ENCODE peak calls at places on chromosomes 1 and 21, in ten cellular contexts. F, O, W, T, C, E, V, G, R and I are unnamed samples.

GRCh38 chr1:243623831-243624230 is 226.2 kb downstream of the AKT3 start:
- DNase-seq in F (no peak), O (no peak), W (no peak), T (no peak), C (no peak), E (no peak), V (no peak), G (no peak), R (no peak), I (no peak)

GRCh38 chr1:43530483-43531452 is at the start of gene PTPRF:
- DNase-seq in F (no peak), O (no peak), W (no peak), T (no peak), C (no peak), E (peak), V (peak), G (no peak), R (no peak), I (no peak)

GRCh38 chr1:92481598-92482403 is 4.9 kb downstream of the GFI1 start:
- DNase-seq in F (no peak), O (no peak), W (no peak), T (no peak), C (no peak), E (no peak), V (no peak), G (no peak), R (no peak), I (no peak)

GRCh38 chr1:241611063-241611462 is 29.1 kb downstream of the CHML start:
- DNase-seq in F (no peak), O (no peak), W (no peak), T (peak), C (peak), E (peak), V (no peak), G (no peak), R (no peak), I (peak)

GRCh38 chr1:244992833-244993232 is 128.5 kb upstream of the HNRNPU start:
- DNase-seq in F (no peak), O (no peak), W (no peak), T (peak), C (no peak), E (no peak), V (no peak), G (no peak), R (no peak), I (no peak)

GRCh38 chr1:8047112-8047511 is 21.0 kb upstream of the ERRFI1 start:
- DNase-seq in F (no peak), O (no peak), W (no peak), T (no peak), C (no peak), E (no peak), V (no peak), G (no peak), R (no peak), I (no peak)

GRCh38 chr1:222616535-222616934 is 1.4 kb upstream of the MIA3 start:
- DNase-seq in F (no peak), O (no peak), W (no peak), T (peak), C (peak), E (no peak), V (no peak), G (peak), R (no peak), I (no peak)

GRCh38 chr1:197685785-197686184 is 89.5 kb downstream of the DENND1B start:
- DNase-seq in F (no peak), O (no peak), W (no peak), T (peak), C (no peak), E (no peak), V (no peak), G (no peak), R (no peak), I (no peak)

GRCh38 chr1:160130486-160130885 is 14.9 kb downstream of the ATP1A2 start:
- DNase-seq in F (no peak), O (no peak), W (no peak), T (no peak), C (no peak), E (no peak), V (no peak), G (no peak), R (no peak), I (no peak)

DNA sequence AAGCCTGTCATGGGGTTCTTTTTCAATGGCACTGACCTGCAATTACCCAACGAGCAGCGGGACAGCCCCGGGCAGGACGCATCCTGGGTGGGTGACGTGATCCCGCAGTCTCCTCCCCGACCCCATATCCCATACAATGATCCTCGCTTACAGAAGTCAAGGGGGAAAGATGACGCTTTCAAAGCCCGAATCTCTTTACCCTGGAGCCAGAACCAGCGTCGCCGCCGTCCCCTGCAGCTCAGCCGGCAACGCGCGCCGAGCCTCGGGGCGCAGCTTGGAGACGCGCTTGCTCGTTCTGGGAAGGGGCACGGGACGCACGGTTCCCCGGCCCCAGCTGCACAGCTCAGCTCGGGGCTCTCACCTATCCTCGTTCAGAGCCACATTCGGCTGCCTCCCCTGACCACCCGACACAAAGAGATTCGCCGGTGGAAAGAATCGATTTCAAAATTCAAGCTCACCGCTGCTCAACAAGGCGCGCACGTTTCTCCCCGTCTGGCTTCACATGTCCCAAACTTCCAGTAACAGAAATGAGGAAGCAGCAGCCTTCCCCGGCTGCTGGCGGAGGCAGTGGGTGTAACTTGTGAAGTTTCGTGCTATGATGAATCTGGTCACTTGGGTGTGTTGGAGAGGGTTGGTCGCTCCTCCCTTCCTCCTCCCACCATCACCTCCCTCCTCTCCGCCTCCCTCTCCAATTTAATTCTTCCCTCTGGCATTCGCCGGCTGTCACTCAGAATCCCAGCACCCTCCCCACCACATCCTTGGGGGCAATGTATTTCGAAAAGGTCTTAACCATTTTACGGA is at the start of gene TIAM1:
- DNase-seq in F (no peak), O (no peak), W (peak), T (peak), C (no peak), E (no peak), V (peak), G (no peak), R (peak), I (no peak)
- H3K4me3 ChIP-seq in F (peak), O (peak), W (peak), T (peak), C (peak), E (no peak), V (peak), G (peak), R (peak), I (no peak)

GRCh38 chr1:151061012-151061401 is 810 bp downstream of the MLLT11 start:
- DNase-seq in F (no peak), O (no peak), W (no peak), T (no peak), C (no peak), E (no peak), V (no peak), G (no peak), R (no peak), I (no peak)

GRCh38 chr1:151061704-151062103 is 1.5 kb downstream of the MLLT11 start:
- DNase-seq in F (no peak), O (no peak), W (no peak), T (no peak), C (no peak), E (no peak), V (no peak), G (no peak), R (no peak), I (no peak)

GRCh38 chr1:151059342-151060240 is at the start of gene CDC42SE1:
- DNase-seq in F (peak), O (no peak), W (peak), T (no peak), C (peak), E (peak), V (peak), G (no peak), R (peak), I (no peak)

GRCh38 chr1:151058682-151059341 is 610 bp downstream of the CDC42SE1 start:
- DNase-seq in F (no peak), O (no peak), W (no peak), T (no peak), C (no peak), E (no peak), V (peak), G (no peak), R (no peak), I (peak)

DNA sequence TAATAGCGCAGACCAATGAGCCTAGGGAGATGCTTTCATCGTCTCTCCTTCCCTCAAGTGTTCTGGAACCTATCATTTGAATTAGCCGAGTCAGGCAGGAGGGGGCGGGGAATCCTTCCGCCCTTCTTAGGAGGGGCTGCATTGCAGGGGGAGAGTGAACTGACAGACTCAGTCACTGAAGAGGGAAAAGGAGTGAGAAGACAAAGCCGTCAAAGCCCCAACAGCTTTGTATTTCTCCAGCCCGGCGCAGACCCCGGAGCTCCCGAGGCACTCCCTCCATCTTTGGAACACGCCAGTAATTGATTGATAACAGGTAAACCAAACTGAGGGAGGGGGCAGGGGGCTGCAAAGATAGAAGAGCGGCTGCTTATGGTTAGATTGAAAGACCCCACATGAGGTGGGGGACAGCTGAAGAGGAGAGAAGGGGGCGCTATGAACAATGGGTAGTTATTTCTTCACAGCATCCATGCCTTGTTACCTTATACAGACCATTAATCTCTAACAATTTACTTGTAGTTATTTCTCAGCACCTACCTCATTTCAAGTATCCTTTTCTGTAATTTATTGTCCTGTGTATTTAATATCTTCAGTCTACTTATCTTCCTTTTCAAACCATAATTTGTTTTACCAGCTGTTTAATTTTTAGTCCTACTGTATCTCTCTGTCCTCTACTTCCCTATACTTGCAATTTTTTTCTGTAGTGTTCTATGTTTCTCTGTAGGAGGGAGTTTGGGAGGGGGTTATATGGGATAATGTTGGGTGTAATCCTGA is at the start of gene MLLT11:
- DNase-seq in F (no peak), O (no peak), W (no peak), T (no peak), C (no peak), E (no peak), V (peak), G (no peak), R (no peak), I (no peak)
- TF ChIP-seq CTCF in F (no peak), O (no peak), W (no peak), T (no peak), C (no peak), E (no peak), V (no peak), G (no peak), R (no peak), I (no peak)

DNA sequence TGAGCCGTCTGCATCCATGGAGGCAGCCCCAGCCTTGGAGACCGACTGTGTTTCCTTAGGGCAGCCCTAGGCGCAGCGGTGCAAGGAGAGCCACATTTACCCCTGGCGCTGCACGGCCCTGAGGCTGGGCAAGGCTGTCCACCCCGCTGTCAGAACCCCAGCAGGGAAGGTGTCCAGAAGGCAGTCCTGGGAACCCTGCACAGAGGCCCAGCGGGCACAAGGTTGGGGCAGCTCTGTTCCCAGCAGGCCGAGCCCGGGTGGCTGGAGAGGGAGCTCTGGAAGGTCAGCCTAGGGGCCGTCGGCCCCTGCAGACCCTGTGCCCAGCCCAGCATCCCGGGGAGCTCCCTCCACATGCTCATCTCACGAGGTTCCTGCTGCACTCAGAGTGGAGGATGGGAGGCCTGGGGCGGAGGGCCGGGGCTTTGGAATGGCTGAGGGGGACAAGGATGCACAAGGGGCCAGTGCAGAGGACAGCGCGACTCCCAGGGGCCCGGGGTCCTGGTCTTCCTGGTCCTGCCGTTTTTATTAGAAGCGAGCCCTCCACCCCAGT is 19.9 kb upstream of the SAMD11 start:
- DNase-seq in F (no peak), O (no peak), W (no peak), T (no peak), C (no peak), E (peak), V (no peak), G (no peak), R (peak), I (no peak)
- H3K4me3 ChIP-seq in F (no peak), O (no peak), W (peak), T (peak), C (peak), E (no peak), V (peak), G (peak), R (peak), I (peak)

GRCh38 chr1:201376464-201377374 is 761 bp downstream of the TNNT2 start:
- DNase-seq in F (no peak), O (no peak), W (no peak), T (no peak), C (peak), E (peak), V (no peak), G (peak), R (no peak), I (no peak)
- TF ChIP-seq CTCF in F (no peak), O (peak), W (peak), T (peak), C (peak), E (peak), V (peak), G (peak), R (no peak), I (no peak)

DNA sequence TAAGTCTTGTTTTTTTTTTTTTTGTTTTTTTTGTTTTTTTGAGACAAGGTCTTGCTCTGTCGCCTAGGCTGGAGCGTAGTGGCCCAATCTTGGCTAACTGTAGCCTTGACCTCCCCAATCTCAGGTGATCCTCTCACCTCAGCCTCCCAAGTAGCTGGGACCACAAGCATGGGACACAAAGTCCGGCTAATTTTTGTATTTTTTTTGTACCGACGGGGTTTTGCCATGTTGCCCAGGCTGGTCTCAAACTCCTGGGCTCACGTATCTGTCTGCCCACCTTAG is 6.1 kb downstream of the LCK start:
- DNase-seq in F (no peak), O (no peak), W (no peak), T (no peak), C (no peak), E (no peak), V (no peak), G (no peak), R (no peak), I (no peak)
- H3K4me3 ChIP-seq in F (peak), O (no peak), W (no peak), T (no peak), C (no peak), E (peak), V (no peak), G (no peak), R (no peak), I (no peak)

DNA sequence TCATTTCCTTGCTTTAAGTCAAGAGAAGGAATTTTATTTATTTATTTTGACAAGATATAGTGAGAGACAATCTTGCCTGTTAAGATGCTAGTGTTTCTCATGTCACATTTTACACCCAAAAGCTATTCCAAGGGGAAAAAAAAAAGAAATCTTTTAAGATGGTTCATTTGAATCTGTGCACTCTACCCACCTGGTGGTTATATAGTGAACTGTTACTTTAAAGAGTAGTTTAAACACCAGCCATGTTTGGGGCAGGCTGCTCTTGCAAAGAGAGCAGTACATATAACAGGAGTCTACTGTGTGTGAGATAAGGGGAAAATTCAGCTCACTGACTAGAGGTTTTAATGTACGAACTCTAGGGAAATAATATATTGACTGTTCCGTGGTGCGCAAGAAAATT is 3.3 kb upstream of the ELAVL4 start:
- DNase-seq in F (no peak), O (no peak), W (no peak), T (no peak), C (no peak), E (no peak), V (no peak), G (no peak), R (no peak), I (no peak)
- TF ChIP-seq CTCF in F (no peak), O (no peak), W (no peak), T (no peak), C (no peak), E (peak), V (no peak), G (no peak), R (no peak), I (no peak)

GRCh38 chr1:109960745-109961094 is 23.8 kb upstream of the AHCYL1 start:
- DNase-seq in F (no peak), O (no peak), W (no peak), T (no peak), C (no peak), E (no peak), V (no peak), G (no peak), R (no peak), I (no peak)

GRCh38 chr1:109959974-109960744 is 24.4 kb upstream of the AHCYL1 start:
- DNase-seq in F (no peak), O (no peak), W (no peak), T (peak), C (peak), E (no peak), V (no peak), G (no peak), R (no peak), I (peak)

GRCh38 chr1:109954180-109954579 is 30.4 kb upstream of the AHCYL1 start:
- DNase-seq in F (no peak), O (no peak), W (no peak), T (no peak), C (no peak), E (no peak), V (peak), G (no peak), R (no peak), I (no peak)

GRCh38 chr1:109963864-109964263 is 20.7 kb upstream of the AHCYL1 start:
- DNase-seq in F (no peak), O (no peak), W (no peak), T (no peak), C (no peak), E (no peak), V (no peak), G (no peak), R (no peak), I (no peak)

DNA sequence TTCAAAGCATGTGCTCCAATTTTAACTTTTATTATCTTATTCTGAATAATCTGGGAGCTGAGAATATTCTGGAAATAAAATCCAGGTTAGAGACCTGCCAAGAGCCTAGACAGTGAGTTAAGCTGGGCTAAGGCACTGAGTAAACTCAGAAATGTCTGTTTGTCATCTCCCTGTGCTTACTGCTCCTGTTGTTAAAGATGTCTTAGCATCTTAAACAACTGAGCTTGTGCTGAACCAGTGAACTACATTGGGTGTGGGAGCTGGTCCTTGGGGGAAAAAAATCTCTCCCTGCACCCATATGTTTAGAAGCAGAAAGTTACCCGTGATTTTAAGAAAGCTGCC is 25.0 kb upstream of the AHCYL1 start:
- DNase-seq in F (no peak), O (no peak), W (no peak), T (no peak), C (no peak), E (no peak), V (no peak), G (no peak), R (no peak), I (no peak)
- H3K4me3 ChIP-seq in F (no peak), O (no peak), W (no peak), T (no peak), C (no peak), E (no peak), V (no peak), G (no peak), R (no peak), I (no peak)